ENCODE peak calls at places on chromosomes 16 and 17, in six cellular contexts. One of them, this sample, is unnamed.

GRCh38 chr17:42967925-42968324 is 3.7 kb upstream of the AARSD1 start:
- DNase-seq in RWPE1: no peak
- DNase-seq in renal cortical epithelial cell: no peak
- DNase-seq in NCI-H510A treated with DMSO at 0.1 percent for 48 hours: no peak
- DNase-seq in tibial artery: no peak
- DNase-seq in stomach: no peak
- DNase-seq in this sample: no peak

GRCh38 chr16:8645831-8646230 is 24.3 kb downstream of the METTL22 start:
- DNase-seq in tibial artery: no peak
- DNase-seq in renal cortical epithelial cell: no peak
- DNase-seq in RWPE1: peak
- DNase-seq in stomach: no peak
- DNase-seq in NCI-H510A treated with DMSO at 0.1 percent for 48 hours: no peak
- DNase-seq in this sample: no peak

GRCh38 chr17:1561420-1562177 is 993 bp downstream of the PITPNA start:
- DNase-seq in RWPE1: peak
- DNase-seq in tibial artery: no peak
- DNase-seq in NCI-H510A treated with DMSO at 0.1 percent for 48 hours: no peak
- DNase-seq in renal cortical epithelial cell: no peak
- DNase-seq in stomach: no peak
- DNase-seq in this sample: peak

GRCh38 chr16:78693496-78693895 is 594.0 kb downstream of the WWOX start:
- DNase-seq in renal cortical epithelial cell: no peak
- DNase-seq in stomach: no peak
- DNase-seq in NCI-H510A treated with DMSO at 0.1 percent for 48 hours: no peak
- DNase-seq in tibial artery: no peak
- DNase-seq in RWPE1: no peak
- DNase-seq in this sample: no peak

GRCh38 chr16:46762583-46762982 is 14.4 kb upstream of the MYLK3 start:
- DNase-seq in NCI-H510A treated with DMSO at 0.1 percent for 48 hours: peak
- DNase-seq in RWPE1: no peak
- DNase-seq in tibial artery: no peak
- DNase-seq in stomach: no peak
- DNase-seq in renal cortical epithelial cell: no peak
- DNase-seq in this sample: no peak

GRCh38 chr16:88327566-88328312 is 55.0 kb upstream of the ZNF469 start:
- DNase-seq in renal cortical epithelial cell: peak
- DNase-seq in tibial artery: no peak
- DNase-seq in NCI-H510A treated with DMSO at 0.1 percent for 48 hours: no peak
- DNase-seq in stomach: no peak
- DNase-seq in RWPE1: no peak
- DNase-seq in this sample: no peak

GRCh38 chr17:63476857-63477470 is at the start of gene ACE:
- DNase-seq in tibial artery: no peak
- DNase-seq in RWPE1: no peak
- DNase-seq in stomach: peak
- DNase-seq in NCI-H510A treated with DMSO at 0.1 percent for 48 hours: peak
- DNase-seq in renal cortical epithelial cell: no peak
- DNase-seq in this sample: no peak

GRCh38 chr17:59131131-59131530 is 23.9 kb downstream of the SKA2 start:
- DNase-seq in renal cortical epithelial cell: no peak
- DNase-seq in RWPE1: no peak
- DNase-seq in stomach: no peak
- DNase-seq in tibial artery: no peak
- DNase-seq in NCI-H510A treated with DMSO at 0.1 percent for 48 hours: no peak
- DNase-seq in this sample: no peak

GRCh38 chr17:50863221-50863843 is 2.8 kb downstream of the TOB1 start:
- DNase-seq in tibial artery: no peak
- DNase-seq in renal cortical epithelial cell: peak
- DNase-seq in RWPE1: no peak
- DNase-seq in stomach: peak
- DNase-seq in NCI-H510A treated with DMSO at 0.1 percent for 48 hours: peak
- DNase-seq in this sample: no peak

This sample was measured in CD4-positive, CD25-positive, alpha-beta regulatory T cell.